ENCODE peak calls at places on chromosomes 5 and 9, in seven cellular contexts. B is A549, L is neural progenitor cell, T is cardiac fibroblast, J is NCI-H774, I is fibroblast of pulmonary artery, S is trophoblast cell. K is an unnamed sample.

GRCh38 chr5:1086137-1086536 is 25.7 kb downstream of the SLC12A7 start:
- DNase-seq in B (no peak), L (no peak), T (no peak), J (no peak), I (no peak), S (no peak), K (no peak)

GRCh38 chr9:136341769-136342168 is 14.4 kb downstream of the GPSM1 start:
- DNase-seq in B (no peak), L (no peak), T (no peak), J (no peak), I (no peak), S (no peak), K (no peak)

GRCh38 chr5:131488463-131488862 is 146.6 kb downstream of the RAPGEF6 start:
- DNase-seq in B (no peak), L (no peak), T (peak; percentile 31), J (no peak), I (peak; percentile 39), S (no peak), K (no peak)

GRCh38 chr9:99486684-99487083 is 264.6 kb downstream of the SEC61B start:
- DNase-seq in B (no peak), L (no peak), T (no peak), J (no peak), I (no peak), S (no peak), K (no peak)

GRCh38 chr9:123359106-123359505 is 3.1 kb downstream of the CRB2 start:
- DNase-seq in B (no peak), L (no peak), T (no peak), J (no peak), I (no peak), S (no peak), K (no peak)

GRCh38 chr5:162473051-162473714 is 405.6 kb downstream of the GABRG2 start:
- DNase-seq in B (no peak), L (no peak), T (no peak), J (no peak), I (no peak), S (no peak), K (no peak)

GRCh38 chr5:61768692-61769281 is 436.7 kb downstream of the ZSWIM6 start:
- DNase-seq in B (peak; percentile 73), L (peak; percentile 69), T (no peak), J (no peak), I (peak; percentile 2), S (peak; percentile 19), K (no peak)

GRCh38 chr9:3455088-3455487 is 70.7 kb downstream of the RFX3 start:
- DNase-seq in B (no peak), L (no peak), T (no peak), J (no peak), I (no peak), S (no peak), K (no peak)

GRCh38 chr9:78031271-78031825 is at the start of gene GNAQ:
- DNase-seq in B (no peak), L (peak; percentile 65), T (no peak), J (no peak), I (no peak), S (no peak), K (no peak)

GRCh38 chr9:80491086-80491749 is 919.5 kb downstream of the TLE4 start:
- DNase-seq in B (no peak), L (no peak), T (no peak), J (no peak), I (no peak), S (no peak), K (no peak)

GRCh38 chr9:21408817-21409216 is at the start of gene IFNA8:
- DNase-seq in B (no peak), L (no peak), T (no peak), J (no peak), I (no peak), S (no peak), K (no peak)

GRCh38 chr9:14547245-14548060 is 145.8 kb downstream of the ZDHHC21 start:
- DNase-seq in B (no peak), L (peak; percentile 70), T (no peak), J (no peak), I (no peak), S (no peak), K (no peak)

GRCh38 chr9:21684231-21684630 is 118.2 kb upstream of the MTAP start:
- DNase-seq in B (no peak), L (no peak), T (no peak), J (no peak), I (no peak), S (no peak), K (no peak)

GRCh38 chr9:133584167-133584558 is 25.0 kb downstream of the FAM163B start:
- DNase-seq in B (no peak), L (no peak), T (no peak), J (no peak), I (no peak), S (no peak), K (no peak)

GRCh38 chr9:12719431-12719830 is 26.2 kb downstream of the TYRP1 start:
- DNase-seq in B (peak; percentile 58), L (peak; percentile 18), T (peak; percentile 70), J (peak; percentile 49), I (peak; percentile 69), S (no peak), K (peak; percentile 66)

GRCh38 chr5:167813381-167813780 is 478.1 kb upstream of the WWC1 start:
- DNase-seq in B (peak; percentile 13), L (no peak), T (no peak), J (no peak), I (no peak), S (no peak), K (no peak)

GRCh38 chr5:5139358-5140050 is 626 bp upstream of the ADAMTS16 start:
- DNase-seq in B (no peak), L (no peak), T (no peak), J (no peak), I (no peak), S (no peak), K (no peak)

GRCh38 chr5:10440367-10440990 is 1.2 kb upstream of the ROPN1L start:
- DNase-seq in B (no peak), L (no peak), T (no peak), J (no peak), I (no peak), S (no peak), K (no peak)

GRCh38 chr5:57538341-57538955 is 55.8 kb upstream of the ACTBL2 start:
- DNase-seq in B (peak; percentile 16), L (no peak), T (peak; percentile 88), J (no peak), I (peak; percentile 88), S (no peak), K (no peak)

GRCh38 chr9:110156902-110157301 is 51.1 kb downstream of the C9orf152 start:
- DNase-seq in B (no peak), L (no peak), T (peak; percentile 78), J (no peak), I (peak; percentile 50), S (no peak), K (no peak)

GRCh38 chr9:129989740-129990139 is 53.2 kb downstream of the FNBP1 start:
- DNase-seq in B (peak; percentile 18), L (no peak), T (peak; percentile 68), J (no peak), I (peak; percentile 71), S (peak; percentile 73), K (no peak)

GRCh38 chr9:89421595-89421994 is 76.3 kb downstream of the SEMA4D start:
- DNase-seq in B (no peak), L (no peak), T (no peak), J (no peak), I (no peak), S (peak; percentile 52), K (no peak)

GRCh38 chr9:113446323-113446740 is 17.2 kb upstream of the RGS3 start:
- DNase-seq in B (peak; percentile 52), L (peak; percentile 50), T (peak; percentile 73), J (no peak), I (peak; percentile 75), S (no peak), K (peak; percentile 40)

GRCh38 chr9:1606253-1606652 is 408.9 kb upstream of the SMARCA2 start:
- DNase-seq in B (no peak), L (no peak), T (no peak), J (no peak), I (no peak), S (no peak), K (no peak)

GRCh38 chr5:138033275-138033808 is 463 bp upstream of the FAM13B start:
- DNase-seq in B (no peak), L (peak; percentile 55), T (no peak), J (peak; percentile 51), I (no peak), S (peak; percentile 72), K (no peak)

GRCh38 chr9:17204611-17205165 is 69.8 kb downstream of the CNTLN start:
- DNase-seq in B (no peak), L (peak; percentile 79), T (peak; percentile 4), J (no peak), I (no peak), S (no peak), K (no peak)

GRCh38 chr5:156411957-156412356 is 85.0 kb downstream of the SGCD start:
- DNase-seq in B (no peak), L (no peak), T (no peak), J (no peak), I (no peak), S (no peak), K (no peak)

GRCh38 chr5:65102826-65103673 is 334.3 kb downstream of the CWC27 start:
- DNase-seq in B (peak; percentile 62), L (peak; percentile 21), T (peak; percentile 72), J (peak; percentile 65), I (peak; percentile 63), S (peak; percentile 53), K (peak; percentile 72)

GRCh38 chr5:175344331-175345200 is 99.4 kb downstream of the DRD1 start:
- DNase-seq in B (peak; percentile 82), L (no peak), T (peak; percentile 33), J (no peak), I (peak; percentile 1), S (peak; percentile 45), K (no peak)

GRCh38 chr5:154538492-154538891 is 60.5 kb upstream of the HAND1 start:
- DNase-seq in B (no peak), L (no peak), T (no peak), J (no peak), I (no peak), S (no peak), K (no peak)

GRCh38 chr5:155342956-155343355 is 329.4 kb downstream of the KIF4B start:
- DNase-seq in B (no peak), L (no peak), T (no peak), J (no peak), I (no peak), S (no peak), K (no peak)

K was measured in NCI-H748 treated with DMSO at 0.1 percent for 48 hours.